ENCODE peak calls at places on chromosome 22, in four cellular contexts. M is Panc1, Y is K562, Z is HepG2. S is an unnamed sample.

GRCh38 chr22:45584121-45584570 is 81.5 kb downstream of the FBLN1 start:
- DNase-seq in Y (no peak), M (no peak), Z (no peak), S (no peak)

GRCh38 chr22:44894782-44895181 is 115.0 kb downstream of the PHF21B start:
- DNase-seq in M (no peak), Z (no peak), Y (no peak), S (no peak)

GRCh38 chr22:49827853-49828598 is at the start of gene BRD1:
- DNase-seq in Z (no peak), Y (peak; percentile 70), M (no peak), S (no peak)

GRCh38 chr22:34993548-34993947 is 72.4 kb upstream of the ISX start:
- DNase-seq in Y (no peak), M (no peak), Z (no peak), S (no peak)

GRCh38 chr22:44229809-44230208 is 49.1 kb downstream of the PARVG start:
- DNase-seq in M (no peak), Z (no peak), Y (no peak), S (no peak)

GRCh38 chr22:49768077-49768476 is 59.6 kb downstream of the BRD1 start:
- DNase-seq in Y (no peak), M (no peak), Z (no peak), S (no peak)

GRCh38 chr22:36510384-36510783 is 3.5 kb upstream of the FOXRED2 start:
- DNase-seq in M (no peak), Z (no peak), Y (no peak), S (no peak)

GRCh38 chr22:44890416-44891292 is 119.2 kb downstream of the PHF21B start:
- DNase-seq in Y (no peak), M (no peak), Z (no peak), S (no peak)

GRCh38 chr22:40000171-40000570 is 5.4 kb downstream of the FAM83F start:
- DNase-seq in M (no peak), Z (no peak), Y (no peak), S (no peak)

GRCh38 chr22:45072322-45072903 is 62.6 kb upstream of the PHF21B start:
- DNase-seq in Y (peak; percentile 40), M (no peak), Z (no peak), S (peak; percentile 77)

GRCh38 chr22:27990879-27991278 is 71.8 kb upstream of the PITPNB start:
- DNase-seq in Y (peak; percentile 65), M (no peak), Z (peak; percentile 63), S (peak; percentile 32)

GRCh38 chr22:48404004-48404403 is 1423.7 kb downstream of the BRD1 start:
- DNase-seq in Y (no peak), Z (no peak), M (no peak), S (no peak)

GRCh38 chr22:31977939-31978338 is 33.6 kb downstream of the YWHAH start:
- DNase-seq in Y (no peak), M (no peak), Z (no peak), S (no peak)

GRCh38 chr22:21623402-21623970 is 6.3 kb downstream of the YDJC start:
- DNase-seq in Y (no peak), Z (no peak), M (no peak), S (no peak)

GRCh38 chr22:27420817-27421361 is 380.7 kb downstream of the MN1 start:
- DNase-seq in Z (no peak), Y (no peak), M (no peak), S (no peak)

GRCh38 chr22:31812977-31813605 is 59.3 kb downstream of the DEPDC5 start:
- DNase-seq in M (no peak), Y (no peak), Z (peak; percentile 22), S (no peak)

GRCh38 chr22:17161991-17162390 is 2.9 kb upstream of the HDHD5 start:
- DNase-seq in Y (no peak), M (no peak), Z (no peak), S (no peak)

DNA sequence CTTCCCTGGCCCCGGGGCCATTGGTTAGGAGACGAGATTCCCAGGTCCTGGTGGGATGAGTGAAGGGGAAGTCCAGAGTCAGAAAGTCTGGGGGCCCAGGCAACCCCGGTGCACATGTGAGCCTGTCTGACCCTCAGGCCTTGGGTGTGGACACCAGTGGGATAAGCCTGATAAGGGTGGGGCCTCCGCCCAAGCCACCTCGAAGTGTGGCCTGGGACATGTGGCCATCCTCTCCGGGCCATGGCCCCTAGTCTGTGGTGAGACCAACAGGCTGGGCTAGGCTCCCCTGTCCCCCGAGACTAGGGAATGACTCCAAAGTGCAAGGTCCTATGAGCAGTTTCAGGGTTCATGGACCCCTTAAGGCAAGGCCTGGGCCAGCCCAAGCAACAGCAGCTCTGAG is 6.3 kb downstream of the CABP7 start:
- DNase-seq in M (no peak), Y (peak; percentile 70), Z (no peak), S (no peak)
- TF ChIP-seq TCF7L2 in M (no peak), Y (no peak), Z (no peak), S (no peak)

DNA sequence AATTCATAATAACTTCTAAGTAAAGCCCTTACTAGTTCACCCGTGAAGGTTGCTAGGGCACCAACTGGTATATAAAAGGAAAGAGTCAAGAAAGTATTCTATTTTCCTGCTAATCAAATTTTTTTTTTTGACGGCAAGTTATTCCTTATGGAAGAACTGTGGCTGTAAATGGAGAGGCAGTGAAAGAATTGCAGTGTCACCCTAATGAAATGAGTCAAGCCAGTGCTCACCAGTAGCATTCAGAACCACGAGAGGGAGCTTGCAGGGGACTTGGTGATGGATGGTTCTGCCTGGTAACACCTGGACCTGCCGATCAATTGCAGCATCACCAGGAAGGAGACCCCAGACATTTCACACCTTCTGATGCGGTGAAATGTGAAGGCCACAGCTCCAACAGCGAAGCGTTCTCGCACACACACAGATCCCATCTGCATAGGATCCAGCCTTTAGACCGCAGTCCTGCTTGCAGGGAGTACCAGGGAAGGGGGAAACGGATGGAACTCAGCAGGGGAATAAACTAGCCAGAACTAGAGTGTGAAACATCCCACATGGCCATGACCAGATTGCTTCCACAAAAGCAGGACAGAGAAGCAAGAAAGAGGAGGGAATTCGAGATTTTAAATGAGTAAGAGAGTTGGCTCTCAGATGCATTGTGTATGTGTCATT is 326.2 kb downstream of the TBC1D22A start:
- DNase-seq in Z (no peak), Y (no peak), M (no peak), S (no peak)
- TF ChIP-seq TCF7L2 in Z (no peak), Y (no peak), M (no peak), S (no peak)

DNA sequence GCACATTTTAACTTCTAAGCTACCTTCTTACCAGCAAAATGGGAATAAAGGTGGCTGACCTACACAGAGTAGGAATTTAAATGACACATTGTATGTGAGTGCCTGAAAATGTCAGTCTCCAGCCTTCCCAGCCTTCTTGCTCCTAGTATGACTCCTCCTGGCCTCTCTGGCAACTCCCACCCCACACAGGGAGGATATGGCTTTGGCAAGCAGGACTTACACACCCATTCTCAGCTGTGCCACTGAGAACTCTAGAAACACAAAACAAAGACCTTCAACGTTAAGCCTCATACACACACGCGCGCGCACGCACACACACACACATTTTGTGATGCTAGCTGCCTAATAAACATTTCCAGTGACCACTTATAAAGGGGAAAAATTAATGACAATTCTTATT is 65.8 kb downstream of the PACSIN2 start:
- DNase-seq in M (no peak), Z (no peak), Y (no peak), S (no peak)
- TF ChIP-seq TCF7L2 in M (no peak), Z (no peak), Y (no peak), S (no peak)

GRCh38 chr22:19847345-19847632 is 7.4 kb downstream of the GNB1L start:
- DNase-seq in Y (no peak), Z (no peak), M (no peak), S (no peak)

GRCh38 chr22:19849800-19850481 is 4.7 kb downstream of the GNB1L start:
- DNase-seq in Z (no peak), Y (no peak), M (no peak), S (peak; percentile 46)

GRCh38 chr22:19846620-19847344 is 7.9 kb downstream of the GNB1L start:
- DNase-seq in Z (no peak), Y (no peak), M (no peak), S (no peak)

GRCh38 chr22:19850482-19851109 is 4.1 kb downstream of the GNB1L start:
- DNase-seq in Y (no peak), M (no peak), Z (no peak), S (no peak)

DNA sequence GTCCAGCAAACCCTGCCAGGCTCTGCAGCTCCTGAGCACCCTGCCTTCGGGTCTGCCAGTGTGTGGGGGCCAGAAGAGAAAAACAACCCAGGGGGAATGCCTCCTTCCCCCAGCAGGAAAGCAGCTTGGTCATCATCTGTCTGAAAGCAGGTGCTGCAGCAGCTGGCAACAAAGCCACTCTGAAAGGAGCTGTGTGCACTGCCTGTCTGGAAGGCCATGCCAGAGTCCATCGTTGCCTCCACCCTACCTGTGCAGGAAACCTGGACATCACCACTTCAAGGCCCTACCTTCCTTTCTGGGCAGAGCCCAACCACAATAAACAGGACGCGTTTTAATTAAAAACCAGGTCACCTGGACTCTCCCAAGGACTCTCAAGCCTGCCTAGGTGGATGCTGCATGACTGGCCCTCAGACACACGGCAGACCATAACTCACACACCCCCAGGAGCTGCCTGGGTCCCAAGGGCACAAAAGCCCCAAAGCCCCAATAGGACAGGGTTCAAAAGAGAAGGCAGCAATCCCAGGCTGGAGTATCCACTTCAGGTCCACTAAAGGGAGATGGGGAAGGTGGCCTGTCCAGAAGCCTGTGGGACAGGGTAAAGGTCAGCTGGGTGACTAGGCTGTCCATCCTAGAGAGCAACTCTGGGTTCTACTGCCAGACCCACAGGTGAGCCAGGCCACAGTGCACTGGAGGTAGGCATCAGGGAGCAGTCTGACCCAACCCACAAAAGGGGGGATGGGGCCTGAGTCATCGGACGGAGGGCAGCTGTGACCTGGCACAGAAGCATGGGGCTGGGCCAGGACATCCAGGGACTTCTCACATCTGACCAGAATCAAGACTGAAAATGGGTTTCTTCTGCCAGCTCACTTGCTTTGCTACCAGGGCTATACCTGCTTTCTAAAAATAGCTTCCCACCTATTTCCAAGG is 6.1 kb downstream of the GNB1L start:
- DNase-seq in M (no peak), Z (no peak), Y (no peak), S (peak; percentile 32)
- TF ChIP-seq TCF7L2 in M (no peak), Z (no peak), Y (no peak), S (no peak)

DNA sequence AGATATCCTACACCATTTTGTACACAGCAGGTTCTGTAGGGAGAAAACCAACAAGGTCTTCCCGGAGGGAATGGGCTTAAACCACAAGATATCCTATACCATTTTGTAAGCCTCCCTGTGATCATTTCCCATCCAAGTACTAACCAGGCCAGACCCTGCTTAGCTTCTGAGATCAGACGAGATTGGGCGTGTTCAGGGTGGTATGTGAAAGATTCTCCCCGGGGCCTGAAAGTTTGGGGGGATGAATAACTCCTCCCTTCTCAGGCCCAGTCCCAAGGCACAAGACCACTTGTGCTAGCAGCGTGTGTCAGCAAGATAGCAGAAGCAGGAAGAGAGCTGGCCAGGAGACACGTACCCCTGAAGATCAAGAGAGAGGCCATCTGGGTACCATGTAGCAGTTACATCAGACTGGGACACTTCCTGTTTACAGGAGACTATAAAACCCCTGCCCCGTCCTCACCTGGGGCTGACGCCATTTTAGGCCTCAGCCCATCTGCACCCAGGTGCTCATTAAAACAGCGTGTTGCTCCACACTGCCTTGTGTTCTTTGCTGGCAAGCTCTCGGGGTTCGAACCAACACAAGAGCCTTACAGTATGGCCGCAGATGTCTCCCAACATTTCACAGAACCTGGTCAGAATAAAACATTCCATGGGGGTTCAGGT is 17.3 kb downstream of the MIF start:
- DNase-seq in Y (no peak), Z (no peak), M (no peak), S (no peak)
- TF ChIP-seq TCF7L2 in Y (no peak), Z (no peak), M (no peak), S (no peak)

GRCh38 chr22:19663286-19663815 is 51.0 kb upstream of the SEPTIN5 start:
- DNase-seq in Y (no peak), M (no peak), Z (no peak), S (no peak)
- TF ChIP-seq TCF7L2 in Y (no peak), M (no peak), Z (no peak), S (no peak)

S was measured in HCT116.